ENCODE peak calls at places on chromosomes 16 and 17, in four cellular contexts. H, G, Q and N are unnamed samples.

GRCh38 chr17:27049104-27049784 is 244.7 kb upstream of the WSB1 start:
- DNase-seq in Q (no peak), G (no peak), H (no peak), N (no peak)

GRCh38 chr17:41914358-41914766 is 4.4 kb downstream of the ACLY start:
- DNase-seq in H (no peak), Q (no peak), G (no peak), N (no peak)

GRCh38 chr17:81428945-81429344 is 33.7 kb downstream of the BAHCC1 start:
- DNase-seq in G (no peak), Q (no peak), H (no peak), N (no peak)

GRCh38 chr16:19588661-19589060 is 33.2 kb downstream of the VPS35L start:
- DNase-seq in H (no peak), Q (no peak), G (no peak), N (no peak)

GRCh38 chr17:68612923-68613292 is 11.7 kb upstream of the FAM20A start:
- DNase-seq in Q (no peak), H (no peak), G (no peak), N (no peak)

GRCh38 chr17:21020622-21021021 is 22.2 kb downstream of the USP22 start:
- DNase-seq in G (no peak), Q (no peak), H (no peak), N (no peak)

GRCh38 chr16:86638642-86639041 is 60.3 kb downstream of the FOXL1 start:
- DNase-seq in Q (no peak), G (no peak), H (no peak), N (no peak)

GRCh38 chr16:89119661-89120141 is 26.0 kb downstream of the ACSF3 start:
- DNase-seq in H (no peak), Q (no peak), G (no peak), N (no peak)

GRCh38 chr16:17161034-17161433 is 309.7 kb downstream of the XYLT1 start:
- DNase-seq in Q (no peak), H (no peak), G (no peak), N (no peak)

GRCh38 chr17:38898291-38898679 is 27.1 kb upstream of the LASP1NB start:
- DNase-seq in Q (no peak), H (no peak), G (no peak), N (no peak)

GRCh38 chr17:43936434-43936833 is 5.8 kb downstream of the PPY start:
- DNase-seq in Q (no peak), H (no peak), G (no peak), N (no peak)

GRCh38 chr16:4487955-4488481 is 11.8 kb downstream of the HMOX2 start:
- DNase-seq in Q (no peak), G (peak; percentile 43), H (no peak), N (no peak)

GRCh38 chr17:68101992-68102758 is 66.6 kb downstream of the KPNA2 start:
- DNase-seq in H (no peak), Q (no peak), G (no peak), N (no peak)

GRCh38 chr17:81702934-81703746 is at the start of gene MRPL12:
- DNase-seq in Q (peak; percentile 95), G (peak; percentile 80), H (peak; percentile 69), N (peak; percentile 58)

GRCh38 chr16:83458612-83459011 is 349.2 kb upstream of the HSBP1 start:
- DNase-seq in H (peak; percentile 16), Q (no peak), G (no peak), N (no peak)

GRCh38 chr16:61862756-61863155 is 173.5 kb downstream of the CDH8 start:
- DNase-seq in H (no peak), G (no peak), Q (no peak), N (no peak)

GRCh38 chr16:4386452-4386813 is 14.8 kb downstream of the VASN start:
- DNase-seq in H (no peak), G (no peak), Q (no peak), N (no peak)

GRCh38 chr16:67389911-67390815 is 3.1 kb downstream of the TPPP3 start:
- DNase-seq in H (no peak), Q (peak; percentile 75), G (no peak), N (no peak)

GRCh38 chr16:24758373-24758772 is 28.9 kb downstream of the TNRC6A start:
- DNase-seq in H (no peak), Q (no peak), G (no peak), N (no peak)

GRCh38 chr17:54867634-54868033 is 33.0 kb upstream of the TOM1L1 start:
- DNase-seq in Q (no peak), H (no peak), G (no peak), N (no peak)

GRCh38 chr16:67481561-67482259 is 753 bp upstream of the ATP6V0D1 start:
- DNase-seq in Q (peak; percentile 51), G (no peak), H (no peak), N (no peak)

GRCh38 chr17:17004251-17004996 is 32.5 kb upstream of the TNFRSF13B start:
- DNase-seq in H (no peak), G (no peak), Q (no peak), N (no peak)

GRCh38 chr17:48559609-48560451 is 14.9 kb upstream of the HOXB2 start:
- DNase-seq in H (no peak), G (no peak), Q (peak; percentile 27), N (no peak)

GRCh38 chr16:23564964-23565363 is 7.4 kb downstream of the UBFD1 start:
- DNase-seq in Q (no peak), G (no peak), H (no peak), N (no peak)

GRCh38 chr17:3475812-3476686 is at the start of gene ASPA:
- DNase-seq in Q (no peak), H (no peak), G (no peak), N (no peak)
- H3K4me3 ChIP-seq in Q (peak within 1 kb of the TSS; percentile 14), H (no peak within 1 kb of the TSS), G (no peak within 1 kb of the TSS), N (peak within 1 kb of the TSS; percentile 52)

GRCh38 chr16:27859020-27859419 is 204.5 kb downstream of the GSG1L start:
- DNase-seq in H (no peak), Q (no peak), G (no peak), N (no peak)
- TF ChIP-seq CTCF in H (no peak), Q (no peak), G (no peak), N (no peak)

GRCh38 chr17:34579017-34579946 is at the start of gene TMEM132E:
- DNase-seq in Q (no peak), H (no peak), G (no peak), N (no peak)
- H3K4me3 ChIP-seq in Q (peak within 1 kb of the TSS; percentile 27), H (no peak within 1 kb of the TSS), G (peak within 1 kb of the TSS; percentile 27), N (peak within 1 kb of the TSS; percentile 40)

GRCh38 chr17:35597604-35598003 is 10.5 kb downstream of the AP2B1 start:
- DNase-seq in Q (no peak), H (no peak), G (no peak), N (no peak)
- TF ChIP-seq CTCF in Q (no peak), H (no peak), G (no peak), N (no peak)

DNA sequence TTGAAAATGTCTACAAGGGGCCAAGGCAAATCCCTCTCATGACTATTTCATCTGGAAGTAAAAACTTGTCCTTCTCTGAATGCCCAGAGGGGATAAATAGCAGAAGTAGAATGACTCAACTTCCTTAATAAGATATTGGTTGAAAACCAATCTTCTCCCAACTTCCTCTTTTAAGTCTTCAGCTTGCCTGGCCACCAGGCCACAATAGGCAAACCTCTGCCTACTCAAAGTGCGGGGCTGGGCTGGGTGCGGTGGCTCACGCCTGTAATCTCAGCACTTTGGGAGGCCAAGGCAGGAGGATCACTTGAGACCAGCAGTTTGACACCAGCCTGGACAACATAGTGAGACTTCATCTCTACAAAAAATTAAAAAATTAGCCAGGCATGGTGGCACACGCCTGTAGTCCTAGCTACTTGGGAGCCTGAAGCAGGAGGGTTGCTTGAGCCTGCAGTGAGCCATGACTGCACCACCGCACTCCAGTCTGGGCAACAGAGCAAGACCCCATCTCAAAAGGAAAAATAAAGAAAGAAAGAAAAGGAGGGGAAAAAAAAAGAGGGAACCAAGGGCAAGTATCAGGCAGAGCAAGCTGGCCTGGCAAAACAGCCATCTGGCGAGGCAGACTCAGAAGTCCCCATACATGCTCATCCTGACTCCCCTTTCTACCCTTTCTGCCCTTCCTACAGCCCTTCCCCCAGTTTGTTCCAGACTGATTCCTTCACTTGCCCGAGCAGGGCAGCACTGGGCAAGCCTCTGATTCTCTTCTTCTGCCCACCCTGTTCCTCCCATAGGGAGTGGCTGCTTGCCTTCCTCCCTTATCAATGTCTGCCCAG is 20.6 kb downstream of the MAP3K14 start:
- DNase-seq in G (no peak), H (no peak), Q (no peak), N (no peak)
- H3K4me3 ChIP-seq in G (no peak overlapping the region), H (peak overlapping the region; percentile 24), Q (no peak overlapping the region), N (no peak overlapping the region)